ENCODE peak calls at places on chromosomes 5 and 9, in four cellular contexts. D is HepG2, A is K562, M is GM12878. S is an unnamed sample.

GRCh38 chr5:18720002-18720401 is 1085.7 kb downstream of the TAF11L14 start:
- DNase-seq in A (no peak), M (no peak), D (no peak), S (no peak)

GRCh38 chr5:44943637-44944036 is 134.9 kb downstream of the MRPS30 start:
- DNase-seq in M (no peak), D (no peak), A (no peak), S (no peak)

GRCh38 chr5:73654171-73654811 is 28.3 kb downstream of the ARHGEF28 start:
- DNase-seq in M (peak), D (peak), A (no peak), S (peak)

GRCh38 chr5:180104131-180104530 is 32.6 kb upstream of the RNF130 start:
- DNase-seq in D (no peak), A (no peak), M (no peak), S (no peak)

GRCh38 chr5:136040746-136041415 is 12.1 kb downstream of the TGFBI start:
- DNase-seq in A (no peak), D (no peak), M (no peak), S (no peak)

GRCh38 chr9:128180001-128180400 is 11.4 kb downstream of the CIZ1 start:
- DNase-seq in A (no peak), M (no peak), D (no peak), S (no peak)

GRCh38 chr9:108442604-108443277 is 413.0 kb downstream of the ACTL7B start:
- DNase-seq in D (peak), A (no peak), M (no peak), S (no peak)

GRCh38 chr9:122398371-122398924 is 27.6 kb downstream of the PTGS1 start:
- DNase-seq in D (no peak), A (no peak), M (no peak), S (no peak)

GRCh38 chr5:113202904-113203716 is 226.5 kb downstream of the DCP2 start:
- DNase-seq in M (no peak), D (peak), A (peak), S (no peak)

GRCh38 chr9:128117613-128118471 is 9.7 kb downstream of the PTGES2 start:
- DNase-seq in M (no peak), A (peak), D (peak), S (peak)

GRCh38 chr5:172878585-172879433 is 44.8 kb downstream of the ERGIC1 start:
- DNase-seq in A (no peak), D (no peak), M (no peak), S (no peak)

GRCh38 chr5:38257236-38258036 is 923 bp upstream of the EGFLAM start:
- DNase-seq in A (no peak), M (no peak), D (no peak), S (peak)
- H3K4me3 ChIP-seq in A (no peak), M (no peak), D (peak), S (peak)

GRCh38 chr9:92463989-92464388 is 18.3 kb downstream of the ASPN start:
- DNase-seq in A (no peak), M (no peak), D (no peak), S (no peak)

GRCh38 chr9:92463387-92463786 is 18.9 kb downstream of the ASPN start:
- DNase-seq in A (no peak), M (no peak), D (no peak), S (no peak)

GRCh38 chr9:92467041-92467440 is 15.3 kb downstream of the ASPN start:
- DNase-seq in A (no peak), M (no peak), D (no peak), S (no peak)

GRCh38 chr9:92467511-92467910 is 14.8 kb downstream of the ASPN start:
- DNase-seq in M (no peak), D (no peak), A (no peak), S (no peak)

GRCh38 chr9:92468206-92468605 is 14.1 kb downstream of the ASPN start:
- DNase-seq in M (no peak), A (no peak), D (no peak), S (no peak)
- TF ChIP-seq JUNB in M (no peak), A (no peak), D (no peak), S (no peak)

GRCh38 chr5:103927739-103928138 is 365.1 kb upstream of the NUDT12 start:
- DNase-seq in M (no peak), D (no peak), A (no peak), S (peak)
- H2AFZ ChIP-seq in M (no peak), D (no peak), A (no peak), S (no peak)

DNA sequence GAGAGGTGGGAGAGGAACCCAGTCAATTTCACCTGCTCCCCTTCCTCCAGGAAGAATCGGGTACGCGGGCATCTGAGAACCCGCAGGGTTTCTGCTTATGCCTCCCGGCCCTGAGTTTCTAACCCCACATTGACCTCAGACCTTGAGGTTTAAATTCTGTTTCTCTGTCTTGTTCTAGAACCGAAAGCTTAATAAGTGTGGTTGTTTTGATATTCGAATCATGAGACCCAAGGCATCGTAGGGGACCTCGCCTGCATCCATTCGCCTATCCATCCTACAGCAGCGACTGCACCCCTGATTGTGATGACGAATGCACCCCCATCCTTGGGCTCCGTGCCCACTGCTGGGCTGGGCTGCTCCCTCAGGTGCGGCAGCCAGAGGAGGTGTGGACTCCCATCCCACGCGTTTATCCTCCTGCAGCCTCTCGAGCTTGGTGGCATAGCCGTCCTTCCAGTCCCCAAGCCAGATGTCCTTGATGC is 80.8 kb upstream of the IER5L start:
- DNase-seq in M (no peak), A (no peak), D (no peak), S (no peak)
- H3K4me3 ChIP-seq in M (peak), A (no peak), D (no peak), S (peak)

GRCh38 chr9:132970306-132971062 is 8.0 kb upstream of the GFI1B start:
- DNase-seq in M (no peak), A (no peak), D (no peak), S (no peak)
- TF ChIP-seq JUNB in M (no peak), A (no peak), D (no peak), S (no peak)